ENCODE peak calls at places on chromosome 22, in nine cellular contexts. B is GM20000; L is HS-5; C is AG09319; K is stimulated activated CD4-positive, alpha-beta T cell treated with anti-CD3 and anti-CD28 coated beads, Interleukin-15, amount 100 ng/mL, for 48 hours; Q is NCI-H146; V is psoas muscle; O is retina; Y is sciatic nerve. A is an unnamed sample.
A peak's percentile ranks its signal among the peaks of the same experiment; 100 is the strongest.

GRCh38 chr22:32465661-32466060 is 1.4 kb upstream of the BPIFC start:
- DNase-seq in Q (no peak), B (no peak), V (no peak), K (no peak), C (no peak), O (no peak), L (no peak), Y (no peak), A (no peak)

GRCh38 chr22:45922661-45923060 is 54.3 kb downstream of the WNT7B start:
- DNase-seq in C (no peak), O (no peak), Y (no peak), V (no peak), L (no peak), K (no peak), Q (no peak), B (no peak), A (no peak)

GRCh38 chr22:30305906-30306628 is 16.8 kb upstream of the CASTOR1 start:
- DNase-seq in K (no peak), L (no peak), C (no peak), Q (no peak), O (no peak), V (no peak), B (peak; percentile 40), Y (no peak), A (no peak)

GRCh38 chr22:31049815-31050420 is 31.2 kb upstream of the SMTN start:
- DNase-seq in B (no peak), O (no peak), Y (no peak), C (no peak), Q (no peak), V (no peak), K (no peak), L (no peak), A (no peak)

GRCh38 chr22:39298194-39298987 is 21.0 kb downstream of the RPL3 start:
- DNase-seq in V (no peak), O (no peak), L (no peak), Y (no peak), Q (no peak), K (no peak), C (no peak), B (no peak), A (no peak)

GRCh38 chr22:23376256-23376655 is 195.9 kb downstream of the BCR start:
- DNase-seq in K (peak; percentile 26), Y (no peak), Q (peak; percentile 38), L (no peak), C (no peak), V (no peak), O (no peak), B (peak; percentile 74), A (no peak)

GRCh38 chr22:50282361-50283144 is 12.4 kb upstream of the MAPK11 start:
- DNase-seq in O (no peak), Q (no peak), L (peak; percentile 37), B (no peak), K (no peak), C (no peak), V (no peak), Y (no peak), A (peak; percentile 68)

GRCh38 chr22:40533712-40534378 is 102.7 kb downstream of the MRTFA start:
- DNase-seq in C (no peak), Q (no peak), Y (no peak), L (no peak), O (no peak), B (peak; percentile 81), V (no peak), K (no peak), A (no peak)

GRCh38 chr22:34622602-34623001 is 443.4 kb upstream of the ISX start:
- DNase-seq in V (no peak), B (no peak), Y (no peak), K (no peak), Q (no peak), O (no peak), L (no peak), C (no peak), A (no peak)

A was measured in left colon.